ENCODE peak calls at places on chromosomes 11 and 22, in five cellular contexts. U is stimulated activated CD4-positive, alpha-beta T cell treated with anti-CD3 and anti-CD28 coated beads, Interleukin-4, amount 100 ng/mL, for 48 hours; H is substantia nigra; E is T47D; X is stomach. P is an unnamed sample.
A peak's percentile ranks its signal among the peaks of the same experiment; 100 is the strongest.

GRCh38 chr11:102476069-102476468 is 23.5 kb upstream of the TMEM123 start:
- DNase-seq in U (no peak), H (no peak), E (no peak), X (no peak), P (no peak)

GRCh38 chr11:10398525-10398924 is 56.5 kb upstream of the AMPD3 start:
- DNase-seq in U (no peak), H (no peak), E (no peak), X (no peak), P (peak; percentile 44)

GRCh38 chr11:28969832-28970231 is 861.6 kb downstream of the METTL15 start:
- DNase-seq in U (no peak), H (no peak), E (no peak), X (no peak), P (no peak)

GRCh38 chr11:21634491-21634890 is 558.4 kb upstream of the ANO5 start:
- DNase-seq in U (no peak), H (no peak), E (no peak), X (no peak), P (no peak)

GRCh38 chr11:86069408-86070086 is 663 bp upstream of the PICALM start:
- DNase-seq in U (no peak), H (peak; percentile 7), E (no peak), X (no peak), P (no peak)

GRCh38 chr22:28115426-28115825 is 196.4 kb upstream of the PITPNB start:
- DNase-seq in U (no peak), H (no peak), E (no peak), X (no peak), P (no peak)

GRCh38 chr11:105466582-105467228 is 143.2 kb upstream of the GRIA4 start:
- DNase-seq in U (no peak), H (no peak), E (no peak), X (no peak), P (no peak)

GRCh38 chr11:112321521-112322172 is 61.0 kb upstream of the PLET1 start:
- DNase-seq in U (no peak), H (no peak), E (no peak), X (peak; percentile 81), P (peak; percentile 33)

GRCh38 chr11:34647532-34647931 is 26.6 kb downstream of the EHF start:
- DNase-seq in U (no peak), H (no peak), E (no peak), X (no peak), P (no peak)

GRCh38 chr11:2511421-2512369 is 66.9 kb downstream of the KCNQ1 start:
- DNase-seq in U (no peak), H (no peak), E (no peak), X (peak; percentile 24), P (peak; percentile 36)

P was measured in left ventricle myocardium inferior.